ENCODE peak calls at places on chromosomes 2 and 18, in eight cellular contexts. One of them, this sample, is unnamed.

GRCh38 chr2:217732995-217733394 is 269.8 kb downstream of the TNS1 start:
- DNase-seq in nephron progenitor cell: no peak
- DNase-seq in bronchial epithelial cell: no peak
- DNase-seq in brain microvascular endothelial cell: no peak
- DNase-seq in GM06990: no peak
- DNase-seq in RWPE1: no peak
- DNase-seq in tibial artery: no peak
- DNase-seq in stomach: no peak
- DNase-seq in this sample: no peak

GRCh38 chr18:58516514-58517285 is 112.2 kb downstream of the ALPK2 start:
- DNase-seq in nephron progenitor cell: no peak
- DNase-seq in bronchial epithelial cell: no peak
- DNase-seq in brain microvascular endothelial cell: no peak
- DNase-seq in GM06990: no peak
- DNase-seq in RWPE1: no peak
- DNase-seq in tibial artery: no peak
- DNase-seq in stomach: no peak
- DNase-seq in this sample: no peak

GRCh38 chr2:114709936-114710850 is 267.8 kb downstream of the DPP10 start:
- DNase-seq in nephron progenitor cell: no peak
- DNase-seq in bronchial epithelial cell: no peak
- DNase-seq in brain microvascular endothelial cell: no peak
- DNase-seq in GM06990: no peak
- DNase-seq in RWPE1: no peak
- DNase-seq in tibial artery: no peak
- DNase-seq in stomach: no peak
- DNase-seq in this sample: no peak

GRCh38 chr2:241673797-241674725 is 12.6 kb downstream of the DTYMK start:
- DNase-seq in nephron progenitor cell: no peak
- DNase-seq in bronchial epithelial cell: no peak
- DNase-seq in brain microvascular endothelial cell: peak
- DNase-seq in GM06990: no peak
- DNase-seq in RWPE1: no peak
- DNase-seq in tibial artery: no peak
- DNase-seq in stomach: no peak
- DNase-seq in this sample: no peak

GRCh38 chr2:105181282-105181681 is 60.3 kb upstream of the GPR45 start:
- DNase-seq in nephron progenitor cell: no peak
- DNase-seq in bronchial epithelial cell: no peak
- DNase-seq in brain microvascular endothelial cell: no peak
- DNase-seq in GM06990: no peak
- DNase-seq in RWPE1: no peak
- DNase-seq in tibial artery: no peak
- DNase-seq in stomach: no peak
- DNase-seq in this sample: no peak

GRCh38 chr2:196131384-196131861 is 40.0 kb downstream of the STK17B start:
- DNase-seq in nephron progenitor cell: no peak
- DNase-seq in bronchial epithelial cell: peak
- DNase-seq in brain microvascular endothelial cell: peak
- DNase-seq in GM06990: peak
- DNase-seq in RWPE1: no peak
- DNase-seq in tibial artery: peak
- DNase-seq in stomach: peak
- DNase-seq in this sample: no peak

GRCh38 chr18:51890762-51891161 is 449.2 kb upstream of the DCC start:
- DNase-seq in nephron progenitor cell: no peak
- DNase-seq in bronchial epithelial cell: peak
- DNase-seq in brain microvascular endothelial cell: no peak
- DNase-seq in GM06990: no peak
- DNase-seq in RWPE1: peak
- DNase-seq in tibial artery: no peak
- DNase-seq in stomach: peak
- DNase-seq in this sample: no peak

GRCh38 chr18:24726727-24727539 is 266.5 kb downstream of the HRH4 start:
- DNase-seq in nephron progenitor cell: peak
- DNase-seq in bronchial epithelial cell: peak
- DNase-seq in brain microvascular endothelial cell: peak
- DNase-seq in GM06990: no peak
- DNase-seq in RWPE1: peak
- DNase-seq in tibial artery: peak
- DNase-seq in stomach: peak
- DNase-seq in this sample: peak

GRCh38 chr18:8948471-8949149 is 153.9 kb upstream of the NDUFV2 start:
- DNase-seq in nephron progenitor cell: no peak
- DNase-seq in bronchial epithelial cell: peak
- DNase-seq in brain microvascular endothelial cell: peak
- DNase-seq in GM06990: no peak
- DNase-seq in RWPE1: peak
- DNase-seq in tibial artery: no peak
- DNase-seq in stomach: no peak
- DNase-seq in this sample: no peak

GRCh38 chr2:108413731-108414130 is 35.3 kb upstream of the GCC2 start:
- DNase-seq in nephron progenitor cell: no peak
- DNase-seq in bronchial epithelial cell: no peak
- DNase-seq in brain microvascular endothelial cell: no peak
- DNase-seq in GM06990: no peak
- DNase-seq in RWPE1: no peak
- DNase-seq in tibial artery: no peak
- DNase-seq in stomach: no peak
- DNase-seq in this sample: no peak

GRCh38 chr2:214724741-214725140 is 84.7 kb downstream of the BARD1 start:
- DNase-seq in nephron progenitor cell: no peak
- DNase-seq in bronchial epithelial cell: no peak
- DNase-seq in brain microvascular endothelial cell: no peak
- DNase-seq in GM06990: no peak
- DNase-seq in RWPE1: no peak
- DNase-seq in tibial artery: no peak
- DNase-seq in stomach: no peak
- DNase-seq in this sample: no peak
- TF ChIP-seq CTCF in nephron progenitor cell: no peak
- TF ChIP-seq CTCF in bronchial epithelial cell: no peak
- TF ChIP-seq CTCF in brain microvascular endothelial cell: no peak
- TF ChIP-seq CTCF in GM06990: no peak
- TF ChIP-seq CTCF in RWPE1: no peak
- TF ChIP-seq CTCF in tibial artery: no peak
- TF ChIP-seq CTCF in stomach: no peak
- TF ChIP-seq CTCF in this sample: no peak

DNA sequence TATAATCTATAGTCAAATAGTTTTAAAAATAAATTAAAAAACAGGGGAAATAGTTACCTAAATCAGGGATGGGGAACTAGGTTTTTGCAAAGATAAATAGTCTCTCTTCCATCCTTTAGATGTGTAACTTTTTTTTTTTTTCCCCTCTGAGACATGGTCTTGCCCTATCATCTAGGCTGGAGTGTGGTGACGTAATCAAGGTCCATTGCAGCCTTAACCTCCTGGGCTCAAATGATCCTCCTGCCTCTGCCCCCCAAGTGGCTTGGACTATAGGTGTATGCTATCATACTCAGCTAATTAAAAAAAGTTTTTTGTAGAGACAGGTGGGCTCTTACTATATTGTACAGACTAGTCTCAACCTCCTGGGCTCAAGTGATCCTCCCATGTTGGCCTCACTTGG is 316.5 kb downstream of the CCDC85A start:
- DNase-seq in nephron progenitor cell: no peak
- DNase-seq in bronchial epithelial cell: no peak
- DNase-seq in brain microvascular endothelial cell: no peak
- DNase-seq in GM06990: no peak
- DNase-seq in RWPE1: no peak
- DNase-seq in tibial artery: no peak
- DNase-seq in stomach: no peak
- DNase-seq in this sample: no peak
- TF ChIP-seq CTCF in nephron progenitor cell: no peak
- TF ChIP-seq CTCF in bronchial epithelial cell: no peak
- TF ChIP-seq CTCF in brain microvascular endothelial cell: no peak
- TF ChIP-seq CTCF in GM06990: no peak
- TF ChIP-seq CTCF in RWPE1: no peak
- TF ChIP-seq CTCF in tibial artery: no peak
- TF ChIP-seq CTCF in stomach: no peak
- TF ChIP-seq CTCF in this sample: no peak

DNA sequence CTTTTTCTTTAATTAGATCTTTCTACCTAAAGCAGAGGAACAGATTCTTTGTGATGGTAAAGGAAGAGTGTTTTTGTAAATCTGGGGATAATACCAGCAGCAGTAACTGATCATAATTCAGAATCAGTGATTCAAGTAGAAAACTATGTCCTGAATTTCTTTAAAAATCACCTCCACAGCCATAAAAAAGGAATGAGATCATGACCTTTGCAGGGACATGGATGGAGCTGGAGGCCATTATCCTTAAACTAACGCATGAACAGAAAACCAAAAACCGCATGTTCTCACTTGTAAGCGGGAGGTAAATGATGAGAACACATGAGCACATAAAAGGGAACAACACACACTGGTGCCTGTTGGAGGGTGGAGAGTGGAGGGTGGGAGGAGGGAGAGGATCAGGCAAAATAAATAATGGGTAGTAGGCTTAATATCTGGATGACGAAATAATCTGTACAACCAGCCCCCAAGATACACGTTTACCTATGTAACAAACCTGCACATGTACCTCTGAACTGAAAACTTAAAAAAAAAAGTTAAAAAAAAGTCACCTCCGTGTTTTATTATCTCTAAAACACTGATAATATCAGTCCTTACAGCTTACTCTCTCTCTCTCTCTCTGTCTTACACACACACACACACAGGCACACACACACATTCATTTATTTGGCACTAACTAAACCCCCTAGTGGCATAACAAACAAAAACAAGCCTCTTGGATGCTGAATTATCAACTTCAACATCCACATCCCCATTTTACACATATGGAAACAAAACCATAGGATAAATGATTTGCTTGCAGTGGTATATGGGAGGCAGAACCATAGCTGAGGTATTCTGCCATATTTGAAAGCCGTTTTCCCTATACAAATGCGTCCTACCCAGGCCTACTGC is 1.4 kb downstream of the TM4SF20 start:
- DNase-seq in nephron progenitor cell: no peak
- DNase-seq in bronchial epithelial cell: no peak
- DNase-seq in brain microvascular endothelial cell: no peak
- DNase-seq in GM06990: no peak
- DNase-seq in RWPE1: no peak
- DNase-seq in tibial artery: no peak
- DNase-seq in stomach: no peak
- DNase-seq in this sample: no peak
- TF ChIP-seq CTCF in nephron progenitor cell: no peak
- TF ChIP-seq CTCF in bronchial epithelial cell: no peak
- TF ChIP-seq CTCF in brain microvascular endothelial cell: no peak
- TF ChIP-seq CTCF in GM06990: peak
- TF ChIP-seq CTCF in RWPE1: no peak
- TF ChIP-seq CTCF in tibial artery: no peak
- TF ChIP-seq CTCF in stomach: no peak
- TF ChIP-seq CTCF in this sample: no peak

GRCh38 chr2:48545244-48545643 is 15.3 kb downstream of the STON1 start:
- DNase-seq in nephron progenitor cell: no peak
- DNase-seq in bronchial epithelial cell: no peak
- DNase-seq in brain microvascular endothelial cell: no peak
- DNase-seq in GM06990: no peak
- DNase-seq in RWPE1: no peak
- DNase-seq in tibial artery: no peak
- DNase-seq in stomach: no peak
- DNase-seq in this sample: no peak
- TF ChIP-seq CTCF in nephron progenitor cell: no peak
- TF ChIP-seq CTCF in bronchial epithelial cell: no peak
- TF ChIP-seq CTCF in brain microvascular endothelial cell: peak
- TF ChIP-seq CTCF in GM06990: no peak
- TF ChIP-seq CTCF in RWPE1: no peak
- TF ChIP-seq CTCF in tibial artery: no peak
- TF ChIP-seq CTCF in stomach: no peak
- TF ChIP-seq CTCF in this sample: no peak

GRCh38 chr2:64624108-64624610 is 29.6 kb downstream of the SERTAD2 start:
- DNase-seq in nephron progenitor cell: no peak
- DNase-seq in bronchial epithelial cell: no peak
- DNase-seq in brain microvascular endothelial cell: no peak
- DNase-seq in GM06990: no peak
- DNase-seq in RWPE1: no peak
- DNase-seq in tibial artery: no peak
- DNase-seq in stomach: peak
- DNase-seq in this sample: no peak

GRCh38 chr2:64620661-64621060 is 33.1 kb downstream of the SERTAD2 start:
- DNase-seq in nephron progenitor cell: no peak
- DNase-seq in bronchial epithelial cell: no peak
- DNase-seq in brain microvascular endothelial cell: no peak
- DNase-seq in GM06990: no peak
- DNase-seq in RWPE1: no peak
- DNase-seq in tibial artery: no peak
- DNase-seq in stomach: no peak
- DNase-seq in this sample: no peak

GRCh38 chr2:64624862-64625261 is 28.9 kb downstream of the SERTAD2 start:
- DNase-seq in nephron progenitor cell: no peak
- DNase-seq in bronchial epithelial cell: no peak
- DNase-seq in brain microvascular endothelial cell: no peak
- DNase-seq in GM06990: no peak
- DNase-seq in RWPE1: no peak
- DNase-seq in tibial artery: no peak
- DNase-seq in stomach: no peak
- DNase-seq in this sample: no peak

GRCh38 chr2:64623232-64623879 is 30.4 kb downstream of the SERTAD2 start:
- DNase-seq in nephron progenitor cell: no peak
- DNase-seq in bronchial epithelial cell: no peak
- DNase-seq in brain microvascular endothelial cell: no peak
- DNase-seq in GM06990: no peak
- DNase-seq in RWPE1: no peak
- DNase-seq in tibial artery: no peak
- DNase-seq in stomach: peak
- DNase-seq in this sample: no peak

GRCh38 chr2:64622443-64623231 is 31.1 kb downstream of the SERTAD2 start:
- DNase-seq in nephron progenitor cell: no peak
- DNase-seq in bronchial epithelial cell: no peak
- DNase-seq in brain microvascular endothelial cell: peak
- DNase-seq in GM06990: no peak
- DNase-seq in RWPE1: no peak
- DNase-seq in tibial artery: no peak
- DNase-seq in stomach: peak
- DNase-seq in this sample: no peak
- TF ChIP-seq CTCF in nephron progenitor cell: no peak
- TF ChIP-seq CTCF in bronchial epithelial cell: no peak
- TF ChIP-seq CTCF in brain microvascular endothelial cell: peak
- TF ChIP-seq CTCF in GM06990: no peak
- TF ChIP-seq CTCF in RWPE1: no peak
- TF ChIP-seq CTCF in tibial artery: peak
- TF ChIP-seq CTCF in stomach: no peak
- TF ChIP-seq CTCF in this sample: no peak

GRCh38 chr18:37085362-37085761 is 256.4 kb downstream of the KIAA1328 start:
- DNase-seq in nephron progenitor cell: no peak
- DNase-seq in bronchial epithelial cell: no peak
- DNase-seq in brain microvascular endothelial cell: no peak
- DNase-seq in GM06990: no peak
- DNase-seq in RWPE1: no peak
- DNase-seq in tibial artery: no peak
- DNase-seq in stomach: no peak
- DNase-seq in this sample: no peak
- TF ChIP-seq CTCF in nephron progenitor cell: no peak
- TF ChIP-seq CTCF in bronchial epithelial cell: no peak
- TF ChIP-seq CTCF in brain microvascular endothelial cell: no peak
- TF ChIP-seq CTCF in GM06990: no peak
- TF ChIP-seq CTCF in RWPE1: no peak
- TF ChIP-seq CTCF in tibial artery: no peak
- TF ChIP-seq CTCF in stomach: no peak
- TF ChIP-seq CTCF in this sample: no peak

This sample was measured in neural crest cell.